ENCODE peak calls at places on chromosome 19, in five cellular contexts. One of them, this sample, is unnamed.

GRCh38 chr19:35524181-35524838 is 3.8 kb downstream of the SBSN start:
- DNase-seq in lower leg skin: no peak
- DNase-seq in adrenal gland: no peak
- DNase-seq in neural progenitor cell: peak; percentile 56
- DNase-seq in psoas muscle: no peak
- DNase-seq in this sample: no peak

GRCh38 chr19:19657397-19657783 is 6.1 kb downstream of the ATP13A1 start:
- DNase-seq in lower leg skin: no peak
- DNase-seq in adrenal gland: no peak
- DNase-seq in neural progenitor cell: no peak
- DNase-seq in psoas muscle: peak; percentile 25
- DNase-seq in this sample: no peak

GRCh38 chr19:35869327-35870123 is 1.2 kb downstream of the APLP1 start:
- DNase-seq in lower leg skin: peak; percentile 29
- DNase-seq in adrenal gland: peak; percentile 48
- DNase-seq in neural progenitor cell: peak; percentile 99
- DNase-seq in psoas muscle: peak; percentile 69
- DNase-seq in this sample: peak; percentile 72

GRCh38 chr19:15871570-15871969 is 26.3 kb downstream of the CYP4F2 start:
- DNase-seq in lower leg skin: no peak
- DNase-seq in adrenal gland: no peak
- DNase-seq in neural progenitor cell: no peak
- DNase-seq in psoas muscle: no peak
- DNase-seq in this sample: no peak

GRCh38 chr19:1608414-1609391 is 3.4 kb upstream of the UQCR11 start:
- DNase-seq in lower leg skin: no peak
- DNase-seq in adrenal gland: no peak
- DNase-seq in neural progenitor cell: no peak
- DNase-seq in psoas muscle: no peak
- DNase-seq in this sample: no peak

GRCh38 chr19:10295305-10295846 is 5.6 kb downstream of the ICAM5 start:
- DNase-seq in lower leg skin: no peak
- DNase-seq in adrenal gland: no peak
- DNase-seq in neural progenitor cell: peak; percentile 46
- DNase-seq in psoas muscle: no peak
- DNase-seq in this sample: no peak

GRCh38 chr19:38062959-38063786 is 156.2 kb downstream of the SIPA1L3 start:
- DNase-seq in lower leg skin: no peak
- DNase-seq in adrenal gland: no peak
- DNase-seq in neural progenitor cell: peak; percentile 38
- DNase-seq in psoas muscle: no peak
- DNase-seq in this sample: no peak

GRCh38 chr19:29845576-29846176 is 33.9 kb downstream of the CCNE1 start:
- DNase-seq in lower leg skin: peak; percentile 23
- DNase-seq in adrenal gland: peak; percentile 54
- DNase-seq in neural progenitor cell: peak; percentile 38
- DNase-seq in psoas muscle: peak; percentile 45
- DNase-seq in this sample: peak; percentile 55

GRCh38 chr19:6802336-6803035 is 30.0 kb downstream of the VAV1 start:
- DNase-seq in lower leg skin: peak; percentile 56
- DNase-seq in adrenal gland: peak; percentile 26
- DNase-seq in neural progenitor cell: peak; percentile 7
- DNase-seq in psoas muscle: peak; percentile 50
- DNase-seq in this sample: no peak

GRCh38 chr19:1410136-1410786 is 2.9 kb downstream of the DAZAP1 start:
- DNase-seq in lower leg skin: no peak
- DNase-seq in adrenal gland: no peak
- DNase-seq in neural progenitor cell: no peak
- DNase-seq in psoas muscle: no peak
- DNase-seq in this sample: no peak

GRCh38 chr19:34459614-34460013 is 21.9 kb upstream of the WTIP start:
- DNase-seq in lower leg skin: no peak
- DNase-seq in adrenal gland: no peak
- DNase-seq in neural progenitor cell: no peak
- DNase-seq in psoas muscle: no peak
- DNase-seq in this sample: no peak

GRCh38 chr19:39038098-39038497 is 5.7 kb upstream of the FBXO27 start:
- DNase-seq in lower leg skin: peak; percentile 33
- DNase-seq in adrenal gland: peak; percentile 29
- DNase-seq in neural progenitor cell: peak; percentile 87
- DNase-seq in psoas muscle: no peak
- DNase-seq in this sample: peak; percentile 41

DNA sequence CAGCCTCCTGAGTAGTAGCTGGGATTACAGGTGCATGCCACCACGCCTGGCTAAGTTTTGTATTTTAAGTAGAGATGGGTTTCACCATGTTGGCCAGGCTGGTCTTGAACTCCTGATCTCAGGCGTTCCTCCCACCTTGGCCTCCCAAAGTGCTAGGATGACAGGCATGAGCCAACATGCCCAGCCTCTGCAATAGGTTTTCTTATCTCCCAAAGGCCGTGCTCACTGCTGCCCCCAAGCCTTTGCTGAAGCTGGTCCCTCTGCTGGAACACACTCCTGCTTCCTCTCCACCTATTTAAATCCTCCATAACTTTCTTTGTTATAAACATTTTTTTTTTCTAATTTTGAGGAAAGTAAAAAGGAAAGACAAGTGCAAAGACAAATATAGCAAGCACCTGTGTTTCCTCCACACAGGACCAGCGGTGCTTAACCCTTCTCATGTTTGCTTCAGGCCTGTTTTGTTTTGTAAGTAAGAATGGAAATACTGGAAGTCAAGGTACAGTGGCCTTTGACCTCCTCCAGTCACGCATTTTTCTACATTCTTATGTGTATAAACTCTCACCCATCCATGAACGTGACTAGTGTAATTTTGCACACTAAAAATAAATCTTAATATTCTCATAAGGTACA is 14.5 kb upstream of the TNFAIP8L1 start:
- DNase-seq in lower leg skin: no peak
- DNase-seq in adrenal gland: no peak
- DNase-seq in neural progenitor cell: peak; percentile 61
- DNase-seq in psoas muscle: no peak
- DNase-seq in this sample: no peak
- TF ChIP-seq CTCF in lower leg skin: no peak
- TF ChIP-seq CTCF in adrenal gland: no peak
- TF ChIP-seq CTCF in neural progenitor cell: peak; percentile 49
- TF ChIP-seq CTCF in psoas muscle: peak; percentile 10
- TF ChIP-seq CTCF in this sample: no peak

GRCh38 chr19:43315851-43316250 is 37.6 kb upstream of the CD177 start:
- DNase-seq in lower leg skin: no peak
- DNase-seq in adrenal gland: no peak
- DNase-seq in neural progenitor cell: peak; percentile 15
- DNase-seq in psoas muscle: no peak
- DNase-seq in this sample: no peak

GRCh38 chr19:43318203-43318602 is 35.3 kb upstream of the CD177 start:
- DNase-seq in lower leg skin: no peak
- DNase-seq in adrenal gland: no peak
- DNase-seq in neural progenitor cell: no peak
- DNase-seq in psoas muscle: no peak
- DNase-seq in this sample: no peak

GRCh38 chr19:43313711-43314495 is 39.6 kb upstream of the CD177 start:
- DNase-seq in lower leg skin: no peak
- DNase-seq in adrenal gland: no peak
- DNase-seq in neural progenitor cell: no peak
- DNase-seq in psoas muscle: no peak
- DNase-seq in this sample: no peak

GRCh38 chr19:43318796-43319314 is 34.6 kb upstream of the CD177 start:
- DNase-seq in lower leg skin: no peak
- DNase-seq in adrenal gland: no peak
- DNase-seq in neural progenitor cell: peak; percentile 38
- DNase-seq in psoas muscle: no peak
- DNase-seq in this sample: no peak

GRCh38 chr19:43316591-43317319 is 36.7 kb upstream of the CD177 start:
- DNase-seq in lower leg skin: no peak
- DNase-seq in adrenal gland: no peak
- DNase-seq in neural progenitor cell: peak; percentile 91
- DNase-seq in psoas muscle: no peak
- DNase-seq in this sample: no peak
- TF ChIP-seq CTCF in lower leg skin: no peak
- TF ChIP-seq CTCF in adrenal gland: no peak
- TF ChIP-seq CTCF in neural progenitor cell: peak; percentile 86
- TF ChIP-seq CTCF in psoas muscle: no peak
- TF ChIP-seq CTCF in this sample: no peak

DNA sequence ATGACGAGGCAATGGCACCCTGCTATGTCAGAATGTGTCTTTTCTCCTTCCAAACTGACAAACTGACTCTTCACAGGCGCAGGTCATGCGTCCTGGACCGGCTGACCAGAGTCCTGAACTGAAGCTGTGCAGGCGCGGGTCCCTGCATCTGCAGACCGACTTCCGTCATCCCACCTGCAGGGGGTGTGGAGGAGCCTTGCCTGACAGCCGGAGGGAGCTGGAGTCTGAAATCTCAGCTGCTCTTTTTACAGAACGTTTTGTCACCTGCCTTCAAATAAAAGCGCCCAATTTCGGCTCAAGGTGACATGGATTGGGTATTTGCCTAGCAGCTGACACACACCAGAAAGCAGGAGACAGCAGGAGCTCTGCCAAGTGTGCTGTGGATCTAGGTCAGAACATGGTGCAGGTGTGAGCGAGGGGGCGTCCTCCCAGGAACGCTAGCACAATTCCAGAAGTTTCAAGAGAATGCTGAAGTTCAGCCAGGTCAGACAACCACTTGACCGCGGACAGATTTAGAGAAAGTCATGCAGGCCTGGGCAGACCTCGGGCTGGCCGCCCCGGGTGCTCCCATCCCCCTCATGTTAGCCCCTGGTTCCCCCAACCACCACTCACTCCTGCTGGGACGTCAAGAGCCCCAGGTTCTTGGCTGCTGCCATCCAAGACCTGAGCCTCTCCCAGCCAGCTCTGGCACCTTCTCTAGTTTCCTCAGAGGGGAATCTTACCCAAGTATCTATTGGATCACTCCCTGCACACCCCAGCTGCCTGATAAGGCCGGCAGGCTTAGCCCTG is 32.8 kb downstream of the ELL start:
- DNase-seq in lower leg skin: no peak
- DNase-seq in adrenal gland: no peak
- DNase-seq in neural progenitor cell: peak; percentile 81
- DNase-seq in psoas muscle: peak; percentile 74
- DNase-seq in this sample: no peak
- TF ChIP-seq CTCF in lower leg skin: no peak
- TF ChIP-seq CTCF in adrenal gland: peak; percentile 23
- TF ChIP-seq CTCF in neural progenitor cell: peak; percentile 59
- TF ChIP-seq CTCF in psoas muscle: peak; percentile 33
- TF ChIP-seq CTCF in this sample: no peak

GRCh38 chr19:31611348-31611877 is 262.2 kb upstream of the TSHZ3 start:
- DNase-seq in lower leg skin: no peak
- DNase-seq in adrenal gland: no peak
- DNase-seq in neural progenitor cell: no peak
- DNase-seq in psoas muscle: no peak
- DNase-seq in this sample: no peak
- TF ChIP-seq CTCF in lower leg skin: no peak
- TF ChIP-seq CTCF in adrenal gland: no peak
- TF ChIP-seq CTCF in neural progenitor cell: no peak
- TF ChIP-seq CTCF in psoas muscle: no peak
- TF ChIP-seq CTCF in this sample: no peak